ENCODE peak calls at places on chromosomes 13 and 19, in seven cellular contexts. Z is activated CD8-positive, alpha-beta T cell treated with anti-CD3 and anti-CD28 coated beads, Interleukin-2, amount 10 ng/mL, durations not matched to agents 7 days and 5 days; O is right cardiac atrium; W is left cardiac atrium; G is stimulated activated naive CD8-positive, alpha-beta T cell treated with anti-CD3 and anti-CD28 coated beads, Interleukin-15, amount 100 ng/mL, for 72 hours; P is activated T-cell treated with anti-CD3 and anti-CD28 coated beads, Interleukin-2, amount 50 U/mL, for 4 hours; U is left lung. D is an unnamed sample.

GRCh38 chr13:32829676-32830091 is 186.5 kb upstream of the KL start:
- ATAC-seq in Z (no peak), P (no peak), G (no peak), U (no peak), O (no peak), W (no peak), D (peak)

GRCh38 chr13:21338651-21339278 is 120.3 kb downstream of the ZDHHC20 start:
- ATAC-seq in U (no peak), G (no peak), O (no peak), W (no peak), Z (no peak), P (no peak), D (no peak)

GRCh38 chr19:29779921-29780320 is 31.9 kb upstream of the CCNE1 start:
- ATAC-seq in Z (no peak), O (no peak), W (no peak), P (no peak), G (no peak), U (no peak), D (no peak)

GRCh38 chr13:104318121-104318520 is 1251.9 kb upstream of the SLC10A2 start:
- ATAC-seq in G (no peak), U (peak), O (no peak), Z (no peak), P (no peak), W (no peak), D (no peak)

GRCh38 chr19:11227201-11227886 is 12.1 kb upstream of the ANGPTL8 start:
- ATAC-seq in U (no peak), P (peak), O (peak), G (no peak), Z (peak), W (no peak), D (peak)

GRCh38 chr19:7942981-7943443 is 454 bp downstream of the TIMM44 start:
- ATAC-seq in Z (peak), P (peak), O (peak), U (no peak), G (peak), W (no peak), D (peak)

GRCh38 chr19:47331931-47332547 is at the start of gene C5AR2:
- ATAC-seq in Z (no peak), P (no peak), W (no peak), U (peak), O (peak), G (no peak), D (no peak)

GRCh38 chr13:40235160-40235796 is 431.2 kb downstream of the FOXO1 start:
- ATAC-seq in W (no peak), O (no peak), P (no peak), G (peak), U (no peak), Z (no peak), D (peak)

GRCh38 chr13:60492187-60492586 is 95.2 kb downstream of the TDRD3 start:
- ATAC-seq in Z (no peak), G (no peak), U (no peak), O (no peak), W (no peak), P (no peak), D (no peak)